ENCODE peak calls at places on chromosomes 13 and 19, in eight cellular contexts. One of them, this sample, is unnamed.

GRCh38 chr13:110023729-110024645 is 237.6 kb upstream of the IRS2 start:
- DNase-seq in GM13977: no peak
- DNase-seq in cerebellum: no peak
- DNase-seq in HEK293T: no peak
- DNase-seq in midbrain: peak
- DNase-seq in NCI-H1436 treated with DMSO at 0.1 percent for 48 hours: peak
- DNase-seq in CD4-positive, alpha-beta T cell: no peak
- DNase-seq in stimulated activated CD4-positive, alpha-beta T cell treated with anti-CD3 and anti-CD28 coated beads, Interleukin-1b, Interleukin-23, amount 100 ng/mL, for 24 hours: no peak
- DNase-seq in this sample: no peak

GRCh38 chr13:31050486-31051400 is 111.0 kb downstream of the HSPH1 start:
- DNase-seq in midbrain: no peak
- DNase-seq in NCI-H1436 treated with DMSO at 0.1 percent for 48 hours: no peak
- DNase-seq in HEK293T: peak
- DNase-seq in stimulated activated CD4-positive, alpha-beta T cell treated with anti-CD3 and anti-CD28 coated beads, Interleukin-1b, Interleukin-23, amount 100 ng/mL, for 24 hours: no peak
- DNase-seq in cerebellum: no peak
- DNase-seq in GM13977: no peak
- DNase-seq in CD4-positive, alpha-beta T cell: no peak
- DNase-seq in this sample: no peak

GRCh38 chr19:1251503-1252220 is 3.3 kb downstream of the MIDN start:
- DNase-seq in stimulated activated CD4-positive, alpha-beta T cell treated with anti-CD3 and anti-CD28 coated beads, Interleukin-1b, Interleukin-23, amount 100 ng/mL, for 24 hours: no peak
- DNase-seq in midbrain: no peak
- DNase-seq in HEK293T: no peak
- DNase-seq in CD4-positive, alpha-beta T cell: no peak
- DNase-seq in NCI-H1436 treated with DMSO at 0.1 percent for 48 hours: no peak
- DNase-seq in cerebellum: no peak
- DNase-seq in GM13977: no peak
- DNase-seq in this sample: peak

GRCh38 chr19:57830071-57830602 is at the start of gene ZNF587B:
- DNase-seq in cerebellum: peak
- DNase-seq in NCI-H1436 treated with DMSO at 0.1 percent for 48 hours: no peak
- DNase-seq in stimulated activated CD4-positive, alpha-beta T cell treated with anti-CD3 and anti-CD28 coated beads, Interleukin-1b, Interleukin-23, amount 100 ng/mL, for 24 hours: no peak
- DNase-seq in midbrain: peak
- DNase-seq in HEK293T: peak
- DNase-seq in GM13977: no peak
- DNase-seq in CD4-positive, alpha-beta T cell: no peak
- DNase-seq in this sample: peak

GRCh38 chr19:6564393-6564792 is 26.6 kb downstream of the CD70 start:
- DNase-seq in HEK293T: no peak
- DNase-seq in CD4-positive, alpha-beta T cell: no peak
- DNase-seq in NCI-H1436 treated with DMSO at 0.1 percent for 48 hours: no peak
- DNase-seq in cerebellum: no peak
- DNase-seq in midbrain: no peak
- DNase-seq in GM13977: no peak
- DNase-seq in stimulated activated CD4-positive, alpha-beta T cell treated with anti-CD3 and anti-CD28 coated beads, Interleukin-1b, Interleukin-23, amount 100 ng/mL, for 24 hours: no peak
- DNase-seq in this sample: no peak

GRCh38 chr19:11018743-11019142 is 57.9 kb downstream of the SMARCA4 start:
- DNase-seq in stimulated activated CD4-positive, alpha-beta T cell treated with anti-CD3 and anti-CD28 coated beads, Interleukin-1b, Interleukin-23, amount 100 ng/mL, for 24 hours: no peak
- DNase-seq in cerebellum: no peak
- DNase-seq in CD4-positive, alpha-beta T cell: no peak
- DNase-seq in midbrain: no peak
- DNase-seq in HEK293T: no peak
- DNase-seq in NCI-H1436 treated with DMSO at 0.1 percent for 48 hours: no peak
- DNase-seq in GM13977: no peak
- DNase-seq in this sample: peak

GRCh38 chr13:112902669-112903068 is 66.3 kb upstream of the MCF2L start:
- DNase-seq in cerebellum: no peak
- DNase-seq in midbrain: no peak
- DNase-seq in stimulated activated CD4-positive, alpha-beta T cell treated with anti-CD3 and anti-CD28 coated beads, Interleukin-1b, Interleukin-23, amount 100 ng/mL, for 24 hours: no peak
- DNase-seq in NCI-H1436 treated with DMSO at 0.1 percent for 48 hours: no peak
- DNase-seq in GM13977: no peak
- DNase-seq in HEK293T: no peak
- DNase-seq in CD4-positive, alpha-beta T cell: no peak
- DNase-seq in this sample: no peak

GRCh38 chr19:48255376-48256303 is at the start of gene CARD8:
- DNase-seq in midbrain: peak
- DNase-seq in NCI-H1436 treated with DMSO at 0.1 percent for 48 hours: peak
- DNase-seq in stimulated activated CD4-positive, alpha-beta T cell treated with anti-CD3 and anti-CD28 coated beads, Interleukin-1b, Interleukin-23, amount 100 ng/mL, for 24 hours: peak
- DNase-seq in CD4-positive, alpha-beta T cell: peak
- DNase-seq in cerebellum: peak
- DNase-seq in GM13977: peak
- DNase-seq in HEK293T: peak
- DNase-seq in this sample: peak

GRCh38 chr19:38543807-38544568 is 73.8 kb downstream of the MAP4K1 start:
- DNase-seq in cerebellum: peak
- DNase-seq in GM13977: peak
- DNase-seq in midbrain: peak
- DNase-seq in NCI-H1436 treated with DMSO at 0.1 percent for 48 hours: no peak
- DNase-seq in stimulated activated CD4-positive, alpha-beta T cell treated with anti-CD3 and anti-CD28 coated beads, Interleukin-1b, Interleukin-23, amount 100 ng/mL, for 24 hours: no peak
- DNase-seq in HEK293T: peak
- DNase-seq in CD4-positive, alpha-beta T cell: no peak
- DNase-seq in this sample: no peak

GRCh38 chr19:38559428-38560401 is 58.0 kb downstream of the MAP4K1 start:
- DNase-seq in stimulated activated CD4-positive, alpha-beta T cell treated with anti-CD3 and anti-CD28 coated beads, Interleukin-1b, Interleukin-23, amount 100 ng/mL, for 24 hours: no peak
- DNase-seq in GM13977: peak
- DNase-seq in CD4-positive, alpha-beta T cell: peak
- DNase-seq in cerebellum: no peak
- DNase-seq in NCI-H1436 treated with DMSO at 0.1 percent for 48 hours: no peak
- DNase-seq in midbrain: no peak
- DNase-seq in HEK293T: no peak
- DNase-seq in this sample: no peak

GRCh38 chr19:56538761-56539263 is at the start of gene ZFP28:
- DNase-seq in NCI-H1436 treated with DMSO at 0.1 percent for 48 hours: peak
- DNase-seq in cerebellum: peak
- DNase-seq in CD4-positive, alpha-beta T cell: no peak
- DNase-seq in HEK293T: peak
- DNase-seq in midbrain: peak
- DNase-seq in stimulated activated CD4-positive, alpha-beta T cell treated with anti-CD3 and anti-CD28 coated beads, Interleukin-1b, Interleukin-23, amount 100 ng/mL, for 24 hours: peak
- DNase-seq in GM13977: peak
- DNase-seq in this sample: peak

GRCh38 chr19:6226012-6226411 is 53.8 kb downstream of the MLLT1 start:
- DNase-seq in cerebellum: no peak
- DNase-seq in HEK293T: no peak
- DNase-seq in stimulated activated CD4-positive, alpha-beta T cell treated with anti-CD3 and anti-CD28 coated beads, Interleukin-1b, Interleukin-23, amount 100 ng/mL, for 24 hours: no peak
- DNase-seq in NCI-H1436 treated with DMSO at 0.1 percent for 48 hours: no peak
- DNase-seq in midbrain: no peak
- DNase-seq in CD4-positive, alpha-beta T cell: no peak
- DNase-seq in GM13977: no peak
- DNase-seq in this sample: no peak

GRCh38 chr13:110301606-110302131 is 5.3 kb downstream of the COL4A1 start:
- DNase-seq in GM13977: no peak
- DNase-seq in stimulated activated CD4-positive, alpha-beta T cell treated with anti-CD3 and anti-CD28 coated beads, Interleukin-1b, Interleukin-23, amount 100 ng/mL, for 24 hours: no peak
- DNase-seq in midbrain: no peak
- DNase-seq in cerebellum: no peak
- DNase-seq in HEK293T: no peak
- DNase-seq in CD4-positive, alpha-beta T cell: no peak
- DNase-seq in NCI-H1436 treated with DMSO at 0.1 percent for 48 hours: no peak
- DNase-seq in this sample: no peak

GRCh38 chr19:55179570-55180484 is at the start of gene SYT5:
- DNase-seq in NCI-H1436 treated with DMSO at 0.1 percent for 48 hours: no peak
- DNase-seq in GM13977: peak
- DNase-seq in stimulated activated CD4-positive, alpha-beta T cell treated with anti-CD3 and anti-CD28 coated beads, Interleukin-1b, Interleukin-23, amount 100 ng/mL, for 24 hours: peak
- DNase-seq in cerebellum: no peak
- DNase-seq in CD4-positive, alpha-beta T cell: peak
- DNase-seq in HEK293T: peak
- DNase-seq in midbrain: no peak
- DNase-seq in this sample: no peak

GRCh38 chr19:10543420-10544241 is at the start of gene ATG4D:
- DNase-seq in midbrain: peak
- DNase-seq in GM13977: peak
- DNase-seq in cerebellum: peak
- DNase-seq in HEK293T: peak
- DNase-seq in CD4-positive, alpha-beta T cell: peak
- DNase-seq in NCI-H1436 treated with DMSO at 0.1 percent for 48 hours: peak
- DNase-seq in stimulated activated CD4-positive, alpha-beta T cell treated with anti-CD3 and anti-CD28 coated beads, Interleukin-1b, Interleukin-23, amount 100 ng/mL, for 24 hours: peak
- DNase-seq in this sample: peak

GRCh38 chr19:3194063-3194702 is 8.5 kb downstream of the NCLN start:
- DNase-seq in midbrain: no peak
- DNase-seq in CD4-positive, alpha-beta T cell: no peak
- DNase-seq in GM13977: no peak
- DNase-seq in cerebellum: no peak
- DNase-seq in HEK293T: no peak
- DNase-seq in stimulated activated CD4-positive, alpha-beta T cell treated with anti-CD3 and anti-CD28 coated beads, Interleukin-1b, Interleukin-23, amount 100 ng/mL, for 24 hours: no peak
- DNase-seq in NCI-H1436 treated with DMSO at 0.1 percent for 48 hours: no peak
- DNase-seq in this sample: no peak

GRCh38 chr19:22806418-22806817 is 22.5 kb upstream of the ZNF99 start:
- DNase-seq in CD4-positive, alpha-beta T cell: no peak
- DNase-seq in HEK293T: no peak
- DNase-seq in midbrain: no peak
- DNase-seq in NCI-H1436 treated with DMSO at 0.1 percent for 48 hours: no peak
- DNase-seq in cerebellum: no peak
- DNase-seq in GM13977: no peak
- DNase-seq in stimulated activated CD4-positive, alpha-beta T cell treated with anti-CD3 and anti-CD28 coated beads, Interleukin-1b, Interleukin-23, amount 100 ng/mL, for 24 hours: no peak
- DNase-seq in this sample: no peak

GRCh38 chr13:24276310-24276709 is 33.1 kb upstream of the C1QTNF9 start:
- DNase-seq in GM13977: peak
- DNase-seq in NCI-H1436 treated with DMSO at 0.1 percent for 48 hours: no peak
- DNase-seq in midbrain: no peak
- DNase-seq in CD4-positive, alpha-beta T cell: no peak
- DNase-seq in HEK293T: no peak
- DNase-seq in stimulated activated CD4-positive, alpha-beta T cell treated with anti-CD3 and anti-CD28 coated beads, Interleukin-1b, Interleukin-23, amount 100 ng/mL, for 24 hours: no peak
- DNase-seq in cerebellum: no peak
- DNase-seq in this sample: no peak

GRCh38 chr13:36163809-36164308 is 32.7 kb upstream of the DCLK1 start:
- DNase-seq in stimulated activated CD4-positive, alpha-beta T cell treated with anti-CD3 and anti-CD28 coated beads, Interleukin-1b, Interleukin-23, amount 100 ng/mL, for 24 hours: no peak
- DNase-seq in CD4-positive, alpha-beta T cell: no peak
- DNase-seq in midbrain: no peak
- DNase-seq in cerebellum: no peak
- DNase-seq in NCI-H1436 treated with DMSO at 0.1 percent for 48 hours: peak
- DNase-seq in HEK293T: peak
- DNase-seq in GM13977: no peak
- DNase-seq in this sample: no peak